ENCODE peak calls at places on chromosome 16, in seven cellular contexts. H is PC-3, M is activated T-cell treated with anti-CD3 and anti-CD28 coated beads for 4 hours, P is SHP77, Z is skeletal muscle cell, T is LHCN-M2, K is substantia nigra. C is an unnamed sample.

GRCh38 chr16:59697236-59697635 is 963.1 kb upstream of the GOT2 start:
- DNase-seq in H (no peak), M (no peak), P (no peak), Z (peak), T (peak), K (no peak), C (no peak)

GRCh38 chr16:70635356-70636016 is 10.9 kb upstream of the IL34 start:
- DNase-seq in H (peak), M (no peak), P (no peak), Z (peak), T (peak), K (no peak), C (no peak)

GRCh38 chr16:53417011-53417410 is 17.3 kb upstream of the RBL2 start:
- DNase-seq in H (no peak), M (no peak), P (no peak), Z (no peak), T (peak), K (no peak), C (no peak)

GRCh38 chr16:27382187-27382855 is 19.7 kb upstream of the IL21R start:
- DNase-seq in H (no peak), M (no peak), P (peak), Z (no peak), T (no peak), K (no peak), C (no peak)

GRCh38 chr16:56970934-56971767 is 9.4 kb downstream of the CETP start:
- DNase-seq in H (no peak), M (no peak), P (peak), Z (no peak), T (no peak), K (no peak), C (peak)

GRCh38 chr16:87789437-87790277 is 23.9 kb upstream of the KLHDC4 start:
- DNase-seq in H (peak), M (no peak), P (no peak), Z (no peak), T (peak), K (no peak), C (no peak)

GRCh38 chr16:68823401-68823800 is 19.9 kb upstream of the TANGO6 start:
- DNase-seq in H (no peak), M (no peak), P (no peak), Z (peak), T (peak), K (no peak), C (no peak)

GRCh38 chr16:22388101-22388644 is 13.8 kb upstream of the CDR2 start:
- DNase-seq in H (peak), M (no peak), P (no peak), Z (no peak), T (no peak), K (no peak), C (no peak)

GRCh38 chr16:70437582-70438324 is 1.1 kb downstream of the ST3GAL2 start:
- DNase-seq in H (peak), M (no peak), P (no peak), Z (peak), T (peak), K (no peak), C (no peak)

GRCh38 chr16:70388281-70388680 is 41.6 kb downstream of the DDX19A start:
- DNase-seq in H (no peak), M (no peak), P (no peak), Z (no peak), T (no peak), K (no peak), C (no peak)

GRCh38 chr16:19014456-19014855 is 30.7 kb downstream of the TMC7 start:
- DNase-seq in H (no peak), M (no peak), P (no peak), Z (no peak), T (peak), K (no peak), C (no peak)

GRCh38 chr16:27221576-27222498 is 18.5 kb downstream of the KDM8 start:
- DNase-seq in H (no peak), M (no peak), P (no peak), Z (peak), T (peak), K (no peak), C (no peak)

GRCh38 chr16:85916141-85916890 is 17.4 kb downstream of the IRF8 start:
- DNase-seq in H (peak), M (no peak), P (no peak), Z (no peak), T (no peak), K (no peak), C (no peak)

GRCh38 chr16:2985893-2986355 is 5.7 kb upstream of the PKMYT1 start:
- DNase-seq in H (no peak), M (no peak), P (peak), Z (no peak), T (no peak), K (no peak), C (no peak)

GRCh38 chr16:84294196-84295142 is at the start of gene WFDC1:
- DNase-seq in H (no peak), M (no peak), P (no peak), Z (no peak), T (no peak), K (peak), C (no peak)

C was measured in T-helper 17 cell.